ENCODE peak calls at places on chromosomes 13 and 19, in seven cellular contexts. A is H1, T is HCT116, G is GM23338, W is GM12878, Q is HepG2, V is K562. H is an unnamed sample.

GRCh38 chr13:36357692-36358091 is 11.5 kb upstream of the SPART start:
- DNase-seq in A (no peak), T (no peak), G (no peak), W (no peak), Q (no peak), V (no peak), H (no peak)

GRCh38 chr13:42574011-42574410 is at the start of gene TNFSF11:
- DNase-seq in A (peak), T (no peak), G (peak), W (no peak), Q (no peak), V (no peak), H (no peak)

GRCh38 chr13:70960841-70961443 is 852.7 kb upstream of the KLHL1 start:
- DNase-seq in A (no peak), T (no peak), G (peak), W (peak), Q (peak), V (no peak), H (peak)

GRCh38 chr13:106517151-106517847 is 18.2 kb downstream of the EFNB2 start:
- DNase-seq in A (no peak), T (no peak), G (no peak), W (no peak), Q (no peak), V (no peak), H (no peak)

GRCh38 chr19:34305221-34306058 is 51.1 kb downstream of the GARRE1 start:
- DNase-seq in A (no peak), T (no peak), G (no peak), W (no peak), Q (no peak), V (no peak), H (peak)

GRCh38 chr19:8044018-8044417 is 8.5 kb upstream of the CCL25 start:
- DNase-seq in A (no peak), T (no peak), G (no peak), W (no peak), Q (no peak), V (no peak), H (no peak)

GRCh38 chr13:33971305-33971819 is 153.4 kb downstream of the RFC3 start:
- DNase-seq in A (no peak), T (no peak), G (no peak), W (no peak), Q (no peak), V (no peak), H (no peak)

GRCh38 chr13:79779761-79780160 is 298.8 kb downstream of the NDFIP2 start:
- DNase-seq in A (no peak), T (no peak), G (no peak), W (no peak), Q (peak), V (no peak), H (no peak)

GRCh38 chr13:95585867-95586266 is 33.3 kb downstream of the CLDN10 start:
- DNase-seq in A (no peak), T (no peak), G (no peak), W (no peak), Q (no peak), V (no peak), H (no peak)

GRCh38 chr19:13807421-13808021 is 12.3 kb downstream of the ZSWIM4 start:
- DNase-seq in A (no peak), T (no peak), G (no peak), W (no peak), Q (no peak), V (no peak), H (no peak)

GRCh38 chr13:39016789-39017188 is 21.1 kb downstream of the PROSER1 start:
- DNase-seq in A (no peak), T (peak), G (peak), W (no peak), Q (peak), V (peak), H (peak)

GRCh38 chr19:9986787-9987281 is 23.5 kb downstream of the COL5A3 start:
- DNase-seq in A (no peak), T (no peak), G (peak), W (no peak), Q (no peak), V (no peak), H (no peak)

GRCh38 chr19:46975918-46976782 is 43.5 kb upstream of the NPAS1 start:
- DNase-seq in A (peak), T (peak), G (peak), W (no peak), Q (peak), V (no peak), H (peak)

GRCh38 chr13:76516013-76516412 is 370.2 kb downstream of the KCTD12 start:
- DNase-seq in A (no peak), T (no peak), G (no peak), W (no peak), Q (no peak), V (no peak), H (no peak)

GRCh38 chr19:4052114-4052992 is 14.3 kb downstream of the ZBTB7A start:
- DNase-seq in A (no peak), T (no peak), G (no peak), W (no peak), Q (peak), V (no peak), H (no peak)

GRCh38 chr19:49017666-49018351 is 918 bp upstream of the LHB start:
- DNase-seq in A (peak), T (peak), G (peak), W (no peak), Q (peak), V (peak), H (peak)

GRCh38 chr13:23876265-23876664 is 12.9 kb downstream of the MIPEP start:
- DNase-seq in A (no peak), T (no peak), G (peak), W (no peak), Q (no peak), V (no peak), H (no peak)

GRCh38 chr19:32566246-32566830 is 14.7 kb upstream of the PDCD5 start:
- DNase-seq in A (no peak), T (no peak), G (no peak), W (no peak), Q (no peak), V (no peak), H (no peak)

GRCh38 chr19:19558636-19559035 is 20.6 kb downstream of the CILP2 start:
- DNase-seq in A (no peak), T (no peak), G (no peak), W (no peak), Q (no peak), V (no peak), H (no peak)

GRCh38 chr19:5994407-5995165 is 16.6 kb upstream of the RANBP3 start:
- DNase-seq in A (no peak), T (no peak), G (no peak), W (no peak), Q (no peak), V (no peak), H (no peak)

GRCh38 chr19:47752440-47753211 is 7.3 kb downstream of the NOP53 start:
- DNase-seq in A (no peak), T (no peak), G (no peak), W (no peak), Q (no peak), V (no peak), H (no peak)

GRCh38 chr19:47230122-47230920 is 678 bp downstream of the BBC3 start:
- DNase-seq in A (peak), T (no peak), G (peak), W (no peak), Q (peak), V (peak), H (peak)

GRCh38 chr19:41922585-41922984 is 5.7 kb downstream of the ERFL start:
- DNase-seq in A (no peak), T (no peak), G (no peak), W (no peak), Q (no peak), V (no peak), H (no peak)

GRCh38 chr19:41922220-41922576 is 6.1 kb downstream of the ERFL start:
- DNase-seq in A (no peak), T (no peak), G (no peak), W (no peak), Q (no peak), V (no peak), H (no peak)

GRCh38 chr19:41920878-41921277 is 7.4 kb downstream of the ERFL start:
- DNase-seq in A (no peak), T (no peak), G (no peak), W (no peak), Q (no peak), V (no peak), H (no peak)

GRCh38 chr19:41919948-41920712 is 8.1 kb downstream of the ERFL start:
- DNase-seq in A (no peak), T (no peak), G (no peak), W (no peak), Q (no peak), V (no peak), H (no peak)

DNA sequence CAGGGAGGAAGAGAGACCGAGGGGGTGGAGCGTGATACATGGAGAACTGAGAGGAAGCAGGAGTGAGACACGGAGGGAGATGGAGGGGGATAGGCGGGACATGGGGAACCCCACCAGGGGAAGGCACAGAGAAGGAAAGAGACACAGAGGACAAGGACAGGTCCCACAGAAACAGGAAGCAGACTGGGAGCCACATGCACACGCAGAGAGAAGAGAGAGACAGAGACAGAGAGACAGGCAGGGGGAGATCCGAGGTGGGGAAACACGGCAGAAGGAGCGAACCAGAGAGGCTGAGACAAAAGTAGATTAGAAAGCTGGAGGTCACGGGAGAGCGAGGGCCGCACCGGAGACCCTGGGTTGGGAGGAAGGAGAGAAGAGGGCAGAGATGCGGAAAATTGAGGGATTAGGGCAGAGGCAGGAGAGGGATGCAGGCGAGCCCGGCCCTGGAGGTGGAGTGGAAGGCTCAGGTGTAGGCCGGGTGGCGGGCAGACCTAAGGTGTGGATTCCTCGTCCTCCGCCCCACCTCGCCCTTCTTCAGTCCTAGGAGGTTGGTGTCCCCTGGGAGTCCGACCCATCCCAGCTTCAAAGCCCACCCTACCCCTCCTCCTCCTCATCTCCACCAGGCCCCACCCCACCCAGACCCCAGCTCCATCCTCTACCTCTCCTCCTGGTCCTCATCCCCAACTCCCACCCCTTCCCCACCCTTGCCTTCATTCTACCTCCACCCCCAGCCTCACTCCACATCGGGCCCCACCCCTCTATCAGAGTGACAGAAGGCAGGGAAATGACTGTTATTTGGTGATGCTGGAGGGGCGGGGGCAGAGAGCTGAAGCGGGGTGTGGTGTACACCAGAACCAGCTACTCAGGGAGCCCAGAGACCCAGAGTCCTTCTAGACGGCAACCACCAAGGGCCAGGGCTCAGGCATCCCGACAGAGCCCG is 6.7 kb downstream of the ERFL start:
- DNase-seq in A (no peak), T (no peak), G (no peak), W (no peak), Q (no peak), V (no peak), H (no peak)
- TF ChIP-seq EZH2 in A (peak), T (no peak), G (peak), W (no peak), Q (no peak), V (no peak), H (peak)

GRCh38 chr13:32253911-32254399 is 61.2 kb downstream of the ZAR1L start:
- DNase-seq in A (no peak), T (no peak), G (no peak), W (no peak), Q (no peak), V (no peak), H (peak)
- TF ChIP-seq POLR2AphosphoS5 in A (no peak), T (no peak), G (no peak), W (no peak), Q (no peak), V (no peak), H (no peak)

DNA sequence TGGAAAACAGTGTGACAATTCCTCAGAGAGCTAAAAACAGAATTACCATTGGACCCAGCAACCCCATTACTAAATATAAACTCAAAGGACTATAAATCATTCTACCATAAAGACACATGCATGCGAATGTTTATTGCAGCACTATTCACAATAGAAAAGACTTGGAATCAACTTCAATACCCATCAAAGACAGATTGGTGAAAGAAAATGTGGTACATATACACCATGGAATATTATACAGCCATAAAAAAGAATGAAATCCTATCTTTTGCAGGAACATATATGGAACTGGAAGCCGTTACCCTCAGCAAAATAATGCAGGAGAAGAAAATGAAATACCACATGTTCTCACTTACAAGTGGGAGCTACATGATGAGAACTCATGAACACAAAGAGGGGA is 20.8 kb upstream of the FGF14 start:
- DNase-seq in A (no peak), T (no peak), G (no peak), W (no peak), Q (no peak), V (no peak), H (no peak)
- H2AFZ ChIP-seq in A (no peak), T (no peak), G (no peak), W (no peak), Q (no peak), V (no peak), H (no peak)

GRCh38 chr13:111338841-111339240 is 18.4 kb downstream of the TEX29 start:
- DNase-seq in A (no peak), T (no peak), G (no peak), W (no peak), Q (no peak), V (no peak), H (no peak)
- TF ChIP-seq EZH2 in A (no peak), T (no peak), G (no peak), W (no peak), Q (no peak), V (no peak), H (no peak)

GRCh38 chr19:17393914-17394313 is at the start of gene CCDC194:
- DNase-seq in A (no peak), T (no peak), G (peak), W (no peak), Q (no peak), V (no peak), H (no peak)

GRCh38 chr19:17389957-17390664 is 3.9 kb downstream of the CCDC194 start:
- DNase-seq in A (no peak), T (no peak), G (peak), W (no peak), Q (no peak), V (peak), H (no peak)

GRCh38 chr19:17389288-17389687 is 4.7 kb downstream of the CCDC194 start:
- DNase-seq in A (no peak), T (no peak), G (no peak), W (no peak), Q (no peak), V (no peak), H (no peak)

GRCh38 chr19:17390665-17391370 is 3.2 kb downstream of the CCDC194 start:
- DNase-seq in A (peak), T (peak), G (peak), W (no peak), Q (peak), V (peak), H (peak)

GRCh38 chr19:17391371-17392151 is 2.4 kb downstream of the CCDC194 start:
- DNase-seq in A (peak), T (no peak), G (peak), W (no peak), Q (no peak), V (no peak), H (no peak)
- TF ChIP-seq POLR2AphosphoS5 in A (no peak), T (no peak), G (no peak), W (no peak), Q (no peak), V (no peak), H (no peak)

GRCh38 chr13:98581971-98582702 is 5.2 kb upstream of the STK24 start:
- DNase-seq in A (no peak), T (no peak), G (no peak), W (no peak), Q (no peak), V (no peak), H (peak)
- H2AFZ ChIP-seq in A (no peak), T (no peak), G (no peak), W (no peak), Q (no peak), V (no peak), H (no peak)

GRCh38 chr19:50329146-50329925 is at the start of gene KCNC3:
- DNase-seq in A (peak), T (peak), G (peak), W (peak), Q (peak), V (peak), H (peak)

GRCh38 chr19:50330365-50331078 is 1.3 kb upstream of the KCNC3 start:
- DNase-seq in A (peak), T (peak), G (peak), W (no peak), Q (peak), V (peak), H (peak)

GRCh38 chr19:50327461-50328256 is 1.5 kb downstream of the KCNC3 start:
- DNase-seq in A (no peak), T (no peak), G (peak), W (no peak), Q (no peak), V (no peak), H (no peak)

GRCh38 chr19:50327013-50327412 is 2.2 kb downstream of the KCNC3 start:
- DNase-seq in A (no peak), T (no peak), G (no peak), W (no peak), Q (no peak), V (no peak), H (no peak)

GRCh38 chr19:50328257-50329145 is 676 bp downstream of the KCNC3 start:
- DNase-seq in A (peak), T (no peak), G (peak), W (no peak), Q (no peak), V (peak), H (peak)
- TF ChIP-seq EZH2 in A (no peak), T (no peak), G (no peak), W (no peak), Q (no peak), V (no peak), H (peak)

DNA sequence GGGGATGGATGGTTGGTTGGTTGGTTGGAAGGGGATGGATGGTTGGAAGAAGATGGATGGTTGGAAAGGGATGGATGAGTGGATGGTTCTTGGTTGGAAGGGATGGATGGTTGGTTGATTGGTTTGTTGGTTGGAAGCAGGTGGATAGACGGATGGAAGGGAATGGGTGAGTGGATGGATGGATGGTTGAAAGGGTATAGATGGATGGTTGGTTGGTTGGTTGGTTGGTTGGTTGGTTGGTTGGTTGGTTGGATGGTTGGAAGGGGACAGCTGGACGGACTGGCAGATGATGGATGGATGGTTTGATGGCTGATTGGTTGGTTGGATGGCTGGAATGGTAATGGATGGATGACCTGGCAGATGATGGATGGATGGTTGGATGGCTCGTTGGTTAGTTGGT is 11.8 kb upstream of the HSH2D start:
- DNase-seq in A (no peak), T (no peak), G (no peak), W (no peak), Q (no peak), V (no peak), H (no peak)
- TF ChIP-seq POLR2AphosphoS5 in A (no peak), T (no peak), G (no peak), W (peak), Q (no peak), V (no peak), H (no peak)

H was measured in endothelial cell of umbilical vein.